ENCODE peak calls at places on chromosomes 7 and 10, in nine cellular contexts. R is body of pancreas, M is pancreas, L is uterus, W is cardiac muscle cell, D is psoas muscle, G is neural progenitor cell, K is tibial nerve, H is ascending aorta. F is an unnamed sample.

GRCh38 chr10:20986049-20986448 is 88.9 kb upstream of the NEBL start:
- DNase-seq in H (no peak), K (no peak), W (no peak), L (no peak), D (no peak), R (peak; percentile 11), G (no peak), M (no peak), F (no peak)

GRCh38 chr7:19107392-19108147 is 9.9 kb downstream of the TWIST1 start:
- DNase-seq in H (peak; percentile 75), R (peak; percentile 21), W (peak; percentile 68), G (peak; percentile 66), D (peak; percentile 13), K (peak; percentile 49), L (peak; percentile 51), M (peak; percentile 32), F (no peak)

GRCh38 chr7:150450491-150450992 is at the start of gene GIMAP8:
- DNase-seq in W (no peak), K (peak; percentile 27), M (no peak), L (peak; percentile 53), R (peak; percentile 25), D (peak; percentile 49), H (peak; percentile 76), G (no peak), F (peak; percentile 19)

GRCh38 chr10:82628373-82628772 is 753.4 kb downstream of the NRG3 start:
- DNase-seq in W (peak; percentile 66), R (no peak), K (no peak), G (peak; percentile 44), L (no peak), H (no peak), M (no peak), D (no peak), F (no peak)

GRCh38 chr7:19744075-19744474 is 29.3 kb downstream of the TMEM196 start:
- DNase-seq in M (no peak), R (no peak), W (no peak), K (no peak), L (no peak), D (no peak), H (no peak), G (no peak), F (no peak)

GRCh38 chr10:80532571-80532970 is 5.1 kb upstream of the SH2D4B start:
- DNase-seq in M (no peak), H (no peak), R (no peak), L (no peak), W (no peak), D (no peak), G (no peak), K (no peak), F (no peak)

GRCh38 chr10:20768849-20769248 is 128.3 kb downstream of the NEBL start:
- DNase-seq in D (no peak), G (peak; percentile 49), H (no peak), W (peak; percentile 68), L (no peak), M (no peak), K (no peak), R (no peak), F (no peak)

GRCh38 chr7:49564379-49564714 is 209.1 kb upstream of the VWC2 start:
- DNase-seq in W (no peak), M (no peak), G (no peak), L (no peak), H (no peak), R (no peak), K (no peak), D (no peak), F (no peak)

GRCh38 chr10:14543048-14543903 is 212.6 kb upstream of the FRMD4A start:
- DNase-seq in L (no peak), R (peak; percentile 51), M (no peak), G (no peak), H (peak; percentile 68), D (no peak), W (no peak), K (peak; percentile 33), F (no peak)

GRCh38 chr10:45076847-45077246 is 76.1 kb downstream of the ZNF22 start:
- DNase-seq in H (no peak), L (no peak), R (no peak), K (no peak), W (no peak), D (no peak), M (no peak), G (no peak), F (no peak)

GRCh38 chr10:122253605-122254004 is 17.5 kb upstream of the BTBD16 start:
- DNase-seq in R (no peak), K (no peak), G (no peak), L (no peak), D (no peak), M (no peak), W (no peak), H (no peak), F (no peak)

GRCh38 chr7:116499168-116500070 is at the start of gene CAV2:
- DNase-seq in W (peak; percentile 68), L (peak; percentile 54), G (peak; percentile 75), M (peak; percentile 85), D (peak; percentile 71), H (peak; percentile 86), R (peak; percentile 82), K (peak; percentile 28), F (no peak)

GRCh38 chr7:26490631-26491624 is 199.3 kb downstream of the SNX10 start:
- DNase-seq in W (no peak), K (no peak), H (no peak), M (no peak), G (peak; percentile 9), R (no peak), L (no peak), D (no peak), F (no peak)

GRCh38 chr10:129963831-129964501 is at the start of gene EBF3:
- DNase-seq in H (peak; percentile 84), M (peak; percentile 74), K (peak; percentile 85), L (peak; percentile 65), G (peak; percentile 96), D (peak; percentile 91), W (peak; percentile 89), R (peak; percentile 64), F (no peak)

GRCh38 chr10:96478317-96478716 is 35.4 kb downstream of the TLL2 start:
- DNase-seq in W (no peak), D (no peak), G (no peak), R (no peak), L (no peak), K (no peak), M (no peak), H (no peak), F (no peak)

GRCh38 chr10:24444337-24444736 is 235.4 kb downstream of the KIAA1217 start:
- DNase-seq in H (no peak), M (no peak), G (no peak), K (no peak), D (no peak), L (no peak), R (no peak), W (no peak), F (no peak)

GRCh38 chr10:58065529-58065815 is 202.2 kb downstream of the IPMK start:
- DNase-seq in M (no peak), R (no peak), H (no peak), L (no peak), G (no peak), K (no peak), D (no peak), W (no peak), F (no peak)

GRCh38 chr7:12378389-12378788 is 25.3 kb downstream of the VWDE start:
- DNase-seq in H (no peak), K (no peak), M (no peak), W (no peak), G (no peak), L (no peak), R (no peak), D (no peak), F (no peak)

GRCh38 chr10:122162566-122163181 is 108.4 kb upstream of the BTBD16 start:
- DNase-seq in K (no peak), M (peak; percentile 54), H (no peak), G (no peak), R (no peak), W (no peak), D (no peak), L (no peak), F (no peak)

GRCh38 chr7:47239927-47240570 is 341.9 kb downstream of the TNS3 start:
- DNase-seq in G (no peak), L (peak; percentile 72), K (peak; percentile 45), H (no peak), M (no peak), R (no peak), D (no peak), W (no peak), F (no peak)

GRCh38 chr7:63039882-63040281 is 958.8 kb upstream of the ZNF722 start:
- DNase-seq in W (no peak), M (no peak), R (no peak), K (no peak), L (no peak), G (no peak), H (no peak), D (no peak), F (no peak)
- H3K9me3 ChIP-seq in W (no peaks in the 10 kb centered on the region), M (no peaks in the 10 kb centered on the region), R (no peaks in the 10 kb centered on the region), K (no peaks in the 10 kb centered on the region), L (no peaks in the 10 kb centered on the region), G (peaks cover 74% of the 10 kb centered on the region), H (peaks cover 3% of the 10 kb centered on the region), D (no peaks in the 10 kb centered on the region), F (no peaks in the 10 kb centered on the region)

DNA sequence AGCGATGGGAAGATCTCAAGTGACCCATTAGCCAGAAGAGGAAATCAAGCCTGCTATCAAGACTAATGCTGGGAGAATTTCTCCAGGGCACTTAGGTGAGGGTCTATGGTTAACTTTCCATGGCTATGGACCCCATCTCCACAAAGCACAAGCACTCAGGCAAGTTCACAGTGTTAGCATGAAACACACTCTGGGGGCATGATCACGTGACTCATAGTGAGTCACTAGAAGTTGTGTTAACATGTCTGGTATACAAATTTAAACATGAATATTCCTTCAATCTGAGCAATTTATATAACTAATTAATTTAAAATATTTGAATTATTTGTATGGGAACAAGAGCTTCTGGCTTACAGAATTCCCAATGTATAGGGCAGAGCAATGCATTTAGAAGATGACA is 131.8 kb downstream of the FAM204A start:
- DNase-seq in D (no peak), K (no peak), M (no peak), W (no peak), G (no peak), L (no peak), H (no peak), R (no peak), F (no peak)
- H3K4me3 ChIP-seq in D (no peak overlapping the region), K (no peak overlapping the region), M (no peak overlapping the region), W (no peak overlapping the region), G (no peak overlapping the region), L (no peak overlapping the region), H (no peak overlapping the region), R (no peak overlapping the region), F (no peak overlapping the region)

DNA sequence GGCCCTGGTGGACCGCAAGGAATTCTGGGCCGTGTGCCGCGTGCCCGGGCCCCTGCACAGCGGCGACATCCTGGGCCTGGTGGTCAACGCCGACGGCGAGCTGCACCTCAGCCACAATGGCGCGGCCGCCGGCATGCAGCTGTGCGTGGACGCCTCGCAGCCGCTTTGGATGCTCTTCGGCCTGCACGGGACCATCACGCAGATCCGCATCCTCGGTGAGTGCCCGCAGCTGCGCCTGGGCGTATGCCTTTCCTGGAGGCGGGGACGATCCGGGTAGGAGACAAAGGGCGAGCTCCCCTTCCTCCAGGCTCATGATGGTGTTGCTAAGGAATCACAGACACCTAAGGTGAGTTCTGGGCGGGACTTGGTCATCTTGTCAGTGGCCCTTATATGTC is 91.5 kb downstream of the NEURL1 start:
- DNase-seq in M (no peak), R (no peak), W (no peak), H (no peak), G (no peak), L (no peak), D (no peak), K (no peak), F (no peak)
- TF ChIP-seq CTCF in M (no peak), R (no peak), W (no peak), H (no peak), G (no peak), L (no peak), D (no peak), K (no peak), F (no peak)

GRCh38 chr7:156236936-156237599 is 403.5 kb upstream of the RNF32 start:
- DNase-seq in W (no peak), K (no peak), L (no peak), M (no peak), D (no peak), G (no peak), R (no peak), H (no peak), F (no peak)
- H3K9me3 ChIP-seq in W (no peaks in the 10 kb centered on the region), K (no peaks in the 10 kb centered on the region), L (no peaks in the 10 kb centered on the region), M (no peaks in the 10 kb centered on the region), D (peaks cover 3% of the 10 kb centered on the region), G (no peaks in the 10 kb centered on the region), R (no peaks in the 10 kb centered on the region), H (no peaks in the 10 kb centered on the region), F (no peaks in the 10 kb centered on the region)